ENCODE peak calls at places on chromosomes 16 and 17, in nine cellular contexts. M is NT2/D1; P is NCI-H1092 treated with DMSO at 0.1 percent for 48 hours; D is GM12865; T is HFF-Myc; E is stimulated activated CD4-positive, alpha-beta T cell treated with anti-CD3 and anti-CD28 coated beads, Interleukin-2, amount 100 ng/mL, for 48 hours; N is CD4-positive, alpha-beta memory T cell; L is progenitor cell of endocrine pancreas; V is activated CD8-positive, alpha-beta memory T cell treated with anti-CD3 and anti-CD28 coated beads for 48 hours. B is an unnamed sample.

GRCh38 chr17:19370493-19370960 is 7.8 kb upstream of the MAPK7 start:
- DNase-seq in P (no peak), L (no peak), D (peak; percentile 78), M (no peak), N (no peak), T (no peak), V (no peak), E (no peak), B (peak; percentile 59)

GRCh38 chr17:54840885-54841614 is 59.6 kb upstream of the TOM1L1 start:
- DNase-seq in T (no peak), D (no peak), L (no peak), N (no peak), V (no peak), E (no peak), P (no peak), M (no peak), B (no peak)

GRCh38 chr17:32102697-32103096 is 39.6 kb upstream of the RHOT1 start:
- DNase-seq in D (no peak), E (no peak), V (no peak), L (no peak), P (no peak), M (no peak), T (no peak), N (no peak), B (no peak)

GRCh38 chr16:83802135-83802534 is 5.6 kb upstream of the HSBP1 start:
- DNase-seq in V (no peak), L (no peak), D (peak; percentile 66), M (peak; percentile 57), E (no peak), P (no peak), N (peak; percentile 14), T (peak; percentile 56), B (peak; percentile 52)

GRCh38 chr16:63719926-63720325 is 1401.9 kb downstream of the CDH11 start:
- DNase-seq in L (no peak), V (no peak), D (no peak), N (no peak), P (no peak), T (no peak), M (no peak), E (no peak), B (no peak)

GRCh38 chr16:2514333-2515179 is 804 bp downstream of the ATP6V0C start:
- DNase-seq in M (no peak), L (peak; percentile 39), N (peak; percentile 44), T (no peak), D (peak; percentile 42), P (no peak), E (no peak), V (no peak), B (peak; percentile 55)

GRCh38 chr16:56914896-56915295 is 17.0 kb upstream of the HERPUD1 start:
- DNase-seq in T (no peak), L (no peak), M (no peak), P (no peak), N (no peak), E (no peak), D (no peak), V (no peak), B (no peak)

GRCh38 chr17:47694818-47695663 is 1.1 kb downstream of the TBKBP1 start:
- DNase-seq in E (no peak), D (no peak), T (no peak), P (no peak), L (no peak), M (no peak), N (no peak), V (no peak), B (peak; percentile 53)

GRCh38 chr17:55332296-55333041 is 67.7 kb downstream of the HLF start:
- DNase-seq in E (no peak), M (no peak), V (no peak), L (no peak), N (no peak), T (no peak), D (no peak), P (no peak), B (no peak)

GRCh38 chr17:72376486-72377345 is 255.9 kb downstream of the SOX9 start:
- DNase-seq in P (no peak), M (no peak), N (no peak), T (no peak), E (no peak), D (no peak), L (no peak), V (no peak), B (no peak)

GRCh38 chr17:4978720-4979119 is 8.8 kb downstream of the CAMTA2 start:
- DNase-seq in P (no peak), L (no peak), T (no peak), M (no peak), N (no peak), D (no peak), V (no peak), E (no peak), B (no peak)

GRCh38 chr17:75845933-75846700 is 1.9 kb upstream of the UNC13D start:
- DNase-seq in T (no peak), D (no peak), V (no peak), L (no peak), M (no peak), P (no peak), N (no peak), E (no peak), B (no peak)

GRCh38 chr16:31148281-31148728 is 1.6 kb downstream of the PRSS36 start:
- DNase-seq in N (no peak), M (no peak), P (no peak), D (no peak), L (no peak), T (no peak), E (no peak), V (no peak), B (no peak)

GRCh38 chr16:73000020-73000906 is 47.7 kb downstream of the ZFHX3 start:
- DNase-seq in E (no peak), M (no peak), N (no peak), T (no peak), P (peak; percentile 67), D (no peak), L (no peak), V (no peak), B (no peak)

GRCh38 chr17:45923511-45924268 is 29.3 kb downstream of the MAPT start:
- DNase-seq in T (no peak), D (no peak), E (no peak), L (no peak), N (no peak), M (no peak), P (no peak), V (no peak), B (no peak)

GRCh38 chr16:85094176-85094805 is 18.0 kb downstream of the CIBAR2 start:
- DNase-seq in N (no peak), E (no peak), L (no peak), T (no peak), V (no peak), D (no peak), M (no peak), P (no peak), B (no peak)

GRCh38 chr17:57482657-57483056 is 226.3 kb downstream of the MSI2 start:
- DNase-seq in D (no peak), M (no peak), V (no peak), E (no peak), N (no peak), L (no peak), T (no peak), P (no peak), B (no peak)

GRCh38 chr17:17090642-17091103 is 48.4 kb downstream of the MPRIP start:
- DNase-seq in E (no peak), L (no peak), V (no peak), D (no peak), N (no peak), P (no peak), T (no peak), M (no peak), B (no peak)

GRCh38 chr17:77281024-77281903 is 140.5 kb downstream of the SEC14L1 start:
- DNase-seq in V (no peak), D (peak; percentile 79), M (no peak), E (peak; percentile 35), L (peak; percentile 67), P (peak; percentile 52), N (peak; percentile 78), T (no peak), B (peak; percentile 98)

GRCh38 chr16:83842291-83842690 is 34.5 kb downstream of the HSBP1 start:
- DNase-seq in L (no peak), D (no peak), M (no peak), V (no peak), N (no peak), E (no peak), P (no peak), T (no peak), B (no peak)